ENCODE peak calls at places on chromosomes 4 and X, in four cellular contexts. T is K562, A is HepG2, Q is GM12878. M is an unnamed sample.

GRCh38 chr4:38788327-38788726 is 5.5 kb upstream of the TLR10 start:
- DNase-seq in T (no peak), A (no peak), Q (no peak), M (no peak)

GRCh38 chr4:136583567-136583966 is 948.7 kb downstream of the PCDH18 start:
- DNase-seq in Q (no peak), A (no peak), T (no peak), M (no peak)

GRCh38 chrX:10156199-10157031 is at the start of gene CLCN4:
- DNase-seq in A (peak; percentile 67), T (no peak), Q (no peak), M (peak; percentile 53)

GRCh38 chrX:133434197-133434820 is 19.0 kb upstream of the GPC4 start:
- DNase-seq in Q (no peak), A (no peak), T (peak; percentile 24), M (no peak)

GRCh38 chr4:108828620-108829019 is 65.8 kb upstream of the ETNPPL start:
- DNase-seq in Q (no peak), A (no peak), T (peak; percentile 16), M (peak; percentile 20)

GRCh38 chr4:141020801-141021261 is 112.4 kb downstream of the RNF150 start:
- DNase-seq in T (no peak), Q (no peak), A (no peak), M (no peak)

GRCh38 chrX:54826598-54826997 is 19.1 kb downstream of the MAGED2 start:
- DNase-seq in T (no peak), Q (no peak), A (no peak), M (no peak)

GRCh38 chrX:41192880-41193279 is 107.6 kb downstream of the USP9X start:
- DNase-seq in T (no peak), A (no peak), Q (no peak), M (no peak)

GRCh38 chrX:136346506-136346905 is 45.7 kb downstream of the ADGRG4 start:
- DNase-seq in T (no peak), Q (no peak), A (no peak), M (no peak)

GRCh38 chrX:119672252-119672825 is 20.6 kb downstream of the SEPTIN6 start:
- DNase-seq in Q (no peak), A (peak; percentile 67), T (no peak), M (no peak)

GRCh38 chr4:140935259-140935658 is 179.1 kb upstream of the TBC1D9 start:
- DNase-seq in T (no peak), A (no peak), Q (no peak), M (no peak)

GRCh38 chr4:90515191-90515590 is 388.0 kb downstream of the CCSER1 start:
- DNase-seq in T (no peak), Q (no peak), A (no peak), M (no peak)

GRCh38 chr4:2402453-2402852 is 16.0 kb downstream of the ZFYVE28 start:
- DNase-seq in T (no peak), A (no peak), Q (no peak), M (no peak)

GRCh38 chr4:139913398-139913990 is 240.5 kb downstream of the MAML3 start:
- DNase-seq in Q (no peak), T (no peak), A (peak; percentile 44), M (no peak)

GRCh38 chr4:19195696-19196095 is 1056.0 kb upstream of the SLIT2 start:
- DNase-seq in Q (no peak), A (no peak), T (no peak), M (no peak)

GRCh38 chrX:123803331-123803983 is 56.4 kb upstream of the XIAP start:
- DNase-seq in A (peak; percentile 97), Q (no peak), T (peak; percentile 72), M (peak; percentile 32)

GRCh38 chr4:87489678-87490077 is 39.5 kb downstream of the SPARCL1 start:
- DNase-seq in T (no peak), Q (no peak), A (no peak), M (no peak)

GRCh38 chr4:52096048-52096447 is 44.9 kb downstream of the SPATA18 start:
- DNase-seq in T (no peak), Q (no peak), A (no peak), M (no peak)

GRCh38 chr4:141158219-141158618 is 24.9 kb upstream of the RNF150 start:
- DNase-seq in A (peak; percentile 31), Q (no peak), T (peak; percentile 32), M (peak; percentile 20)

GRCh38 chrX:32896132-32896531 is 315.2 kb downstream of the DMD start:
- DNase-seq in T (no peak), A (no peak), Q (no peak), M (no peak)

GRCh38 chr4:27790911-27791310 is 930.3 kb downstream of the STIM2 start:
- DNase-seq in Q (no peak), A (no peak), T (no peak), M (no peak)

DNA sequence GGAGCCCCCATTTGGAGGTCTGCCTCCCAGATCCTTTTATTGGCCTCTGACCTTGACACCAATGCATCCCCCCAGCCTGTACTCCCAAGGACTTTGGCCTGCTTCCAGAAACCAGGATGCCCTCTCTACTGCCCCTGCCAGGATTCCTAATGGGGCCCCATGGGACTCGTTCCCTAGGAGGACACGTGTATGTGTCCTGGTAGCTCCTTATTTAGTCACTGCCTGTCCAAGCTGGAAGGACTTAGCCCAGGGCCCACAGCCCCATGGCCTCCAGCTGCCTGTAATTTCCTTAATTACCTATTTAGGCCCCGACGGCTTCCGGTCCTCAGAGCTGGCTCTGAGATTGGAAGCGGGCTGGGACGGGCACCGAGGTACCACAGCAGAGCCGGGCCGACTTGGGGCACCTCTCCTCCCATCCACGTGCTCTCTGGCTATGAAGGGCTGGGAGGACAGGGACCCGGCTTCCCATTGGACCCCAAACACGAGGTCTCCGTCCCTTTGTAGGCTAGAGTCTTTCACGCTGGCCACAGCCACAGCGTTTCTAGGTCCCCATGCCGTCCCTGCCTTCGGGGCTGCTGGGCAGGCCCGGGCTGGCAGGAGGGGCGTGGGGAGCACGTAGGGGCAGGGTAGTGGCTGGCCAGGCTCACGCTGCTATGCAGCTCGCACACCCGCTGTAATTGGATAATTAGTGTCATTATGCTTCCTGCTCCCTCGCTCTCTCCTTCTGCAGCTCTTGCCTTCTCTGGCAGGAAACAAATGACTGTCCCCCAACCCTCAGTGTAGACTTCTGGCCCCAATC is 9.6 kb downstream of the ATP2B3 start:
- DNase-seq in Q (no peak), A (no peak), T (no peak), M (no peak)
- TF ChIP-seq FOXK2 in Q (no peak), A (no peak), T (no peak), M (no peak)

GRCh38 chrX:68652327-68652930 is 5.0 kb downstream of the STARD8 start:
- DNase-seq in A (no peak), T (no peak), Q (no peak), M (no peak)
- TF ChIP-seq FOXK2 in A (no peak), T (no peak), Q (no peak), M (no peak)

DNA sequence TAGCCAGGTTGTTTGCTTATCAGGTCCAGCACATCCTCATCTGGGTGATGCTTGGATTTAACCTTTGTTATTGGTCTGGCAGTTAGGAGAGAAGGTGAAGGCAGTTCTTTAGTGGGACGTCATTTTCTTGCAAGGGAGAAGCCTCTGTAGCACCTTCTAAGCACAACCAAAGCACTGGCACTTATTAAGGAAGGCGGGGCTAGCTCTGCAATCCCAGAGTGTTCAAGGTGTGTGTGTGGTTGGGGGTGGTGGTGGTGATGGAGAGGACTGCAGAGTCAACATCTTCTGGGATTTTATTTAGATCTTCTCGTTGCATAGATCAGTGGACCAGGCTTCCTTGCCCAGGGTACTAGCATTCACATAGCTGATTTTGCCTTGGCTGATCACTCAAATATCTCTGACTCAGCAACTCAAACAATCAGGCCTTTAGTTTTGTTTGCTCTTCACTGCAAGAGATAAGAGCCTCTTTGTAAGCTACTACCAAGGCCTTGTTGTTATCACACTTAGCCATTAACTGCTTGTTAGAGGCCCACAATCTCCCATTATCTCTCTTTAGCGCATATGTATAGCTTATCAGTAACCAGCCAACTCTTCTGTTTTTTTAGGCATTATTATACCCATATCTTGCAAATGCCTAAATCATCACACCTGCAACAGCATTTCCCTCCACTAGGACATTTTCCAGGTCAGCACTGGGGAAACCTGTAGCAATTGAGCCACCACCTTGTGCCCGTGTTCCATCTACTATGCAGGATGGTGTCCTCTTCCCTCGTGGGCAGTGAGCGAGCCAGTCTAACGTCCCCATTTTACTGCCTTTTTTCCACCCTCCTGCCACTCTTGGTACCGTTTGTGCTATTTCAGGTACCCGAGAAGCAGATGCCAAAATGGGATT is 36.5 kb upstream of the LINC00632 start:
- DNase-seq in T (no peak), Q (no peak), A (peak; percentile 78), M (no peak)
- TF ChIP-seq FOXK2 in T (no peak), Q (no peak), A (no peak), M (no peak)

DNA sequence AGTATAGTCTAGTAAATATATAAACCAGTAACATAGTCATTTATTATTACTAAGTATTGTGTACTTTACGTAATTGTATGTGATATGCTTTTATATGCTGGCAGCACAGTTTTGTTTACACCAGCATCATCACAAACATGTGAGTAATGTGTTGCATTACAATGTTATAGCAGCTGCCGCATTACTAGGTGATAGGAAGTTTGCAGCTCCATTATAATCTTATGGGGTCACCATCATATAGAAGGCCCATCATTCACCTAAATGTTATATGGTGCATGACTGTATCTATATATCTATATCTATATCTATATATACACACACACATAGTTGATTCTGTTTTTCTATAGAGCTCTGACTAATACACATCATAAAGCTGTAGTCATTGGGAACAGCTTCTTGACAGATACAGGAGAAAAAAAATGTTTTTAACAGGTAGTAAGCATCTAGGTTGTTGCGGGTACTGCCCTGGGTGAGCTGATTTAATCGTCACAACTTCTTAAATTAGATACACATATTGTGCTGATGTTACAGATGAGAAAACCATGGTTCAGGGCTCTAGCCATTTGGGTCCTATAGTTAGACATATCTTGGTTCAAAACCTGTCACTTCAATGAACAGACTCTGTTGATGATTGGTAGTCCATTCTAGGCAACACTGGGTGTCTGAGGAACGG is 77.9 kb downstream of the CLNK start:
- DNase-seq in T (no peak), A (no peak), Q (no peak), M (no peak)
- TF ChIP-seq FOXK2 in T (no peak), A (no peak), Q (no peak), M (no peak)

DNA sequence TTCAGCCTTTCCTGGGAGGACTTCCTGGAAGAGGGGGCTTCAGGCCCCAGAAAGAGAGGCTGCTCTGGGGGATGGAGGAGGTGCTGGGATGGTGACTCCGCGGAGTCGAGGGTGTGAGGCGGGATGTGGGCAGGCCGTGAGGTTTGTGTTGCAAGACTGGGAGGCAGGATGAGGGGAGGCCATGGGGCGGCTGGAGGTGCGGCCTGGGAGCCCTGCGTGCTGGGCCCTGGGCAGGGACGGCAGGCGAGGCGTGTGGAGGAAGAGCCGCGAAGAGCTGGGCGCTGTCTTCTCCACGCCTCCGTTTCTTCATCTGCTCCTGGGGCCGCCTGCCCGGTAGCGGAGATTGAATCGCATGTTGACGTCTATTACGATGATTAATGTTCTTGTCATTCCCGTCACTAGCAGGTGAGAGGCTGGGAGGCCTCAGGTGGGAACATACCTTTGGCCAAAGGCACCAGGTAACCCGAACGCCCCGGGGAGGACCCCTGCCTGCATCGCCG is 854 bp upstream of the FGFRL1 start:
- DNase-seq in T (peak; percentile 9), Q (no peak), A (no peak), M (no peak)
- TF ChIP-seq FOXK2 in T (no peak), Q (no peak), A (no peak), M (no peak)

DNA sequence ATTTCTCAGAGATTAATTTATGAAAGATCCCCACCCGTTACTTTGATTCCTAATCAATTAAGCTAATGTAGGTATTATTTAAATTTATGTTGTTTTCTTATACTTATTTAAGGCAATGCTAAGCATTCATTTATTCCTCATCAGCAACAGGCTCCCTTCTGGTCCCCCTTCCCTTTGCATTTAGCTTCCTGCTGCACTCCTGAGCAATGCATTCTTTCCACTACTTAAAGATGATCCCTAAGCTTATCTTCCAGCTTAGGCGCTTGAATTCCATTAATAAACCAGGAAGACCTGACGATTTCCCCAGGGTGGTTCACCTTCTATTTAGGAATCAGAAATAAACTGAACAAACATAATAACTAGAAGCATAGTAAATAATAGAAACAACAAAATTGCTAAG is 1003.1 kb downstream of the FSTL5 start:
- DNase-seq in Q (no peak), A (no peak), T (no peak), M (no peak)
- TF ChIP-seq FOXK2 in Q (no peak), A (no peak), T (no peak), M (no peak)